ENCODE peak calls at places on chromosomes 11 and 22, in four cellular contexts. V is CD4-positive, alpha-beta T cell; R is uterus; T is OCI-LY7. L is an unnamed sample.

GRCh38 chr11:94767292-94767690 is 865 bp upstream of the AMOTL1 start:
- DNase-seq in T (no peak), V (no peak), R (no peak), L (no peak)

GRCh38 chr11:102632026-102632425 is 6.9 kb upstream of the MMP20 start:
- DNase-seq in R (no peak), V (no peak), T (no peak), L (no peak)

GRCh38 chr11:123405123-123405592 is 24.9 kb upstream of the GRAMD1B start:
- DNase-seq in V (no peak), R (no peak), T (no peak), L (no peak)

GRCh38 chr11:50080256-50080655 is 47.6 kb downstream of the OR4C45 start:
- DNase-seq in V (no peak), T (no peak), R (no peak), L (no peak)

GRCh38 chr11:70677232-70677916 is 279.0 kb downstream of the CTTN start:
- DNase-seq in V (no peak), R (no peak), T (no peak), L (no peak)

GRCh38 chr22:26674211-26675190 is 17.1 kb downstream of the MIAT start:
- DNase-seq in T (peak), R (no peak), V (no peak), L (no peak)

GRCh38 chr11:31870609-31871309 is 59.6 kb upstream of the PAX6 start:
- DNase-seq in V (no peak), R (no peak), T (no peak), L (no peak)

GRCh38 chr11:79493555-79494171 is 52.8 kb upstream of the TENM4 start:
- DNase-seq in T (peak), R (peak), V (no peak), L (peak)

GRCh38 chr11:19714387-19715363 is 2.0 kb downstream of the NAV2 start:
- DNase-seq in R (peak), T (no peak), V (no peak), L (peak)

GRCh38 chr11:41031571-41032060 is 427.8 kb downstream of the LRRC4C start:
- DNase-seq in T (no peak), V (no peak), R (no peak), L (no peak)

GRCh38 chr22:22884888-22885840 is 2.5 kb upstream of the IGLL5 start:
- DNase-seq in T (peak), R (no peak), V (no peak), L (no peak)

GRCh38 chr11:7270233-7270760 is 18.6 kb downstream of the SYT9 start:
- DNase-seq in T (no peak), R (no peak), V (no peak), L (no peak)

GRCh38 chr11:60343094-60343704 is 16.1 kb downstream of the MS4A6E start:
- DNase-seq in T (peak), V (no peak), R (no peak), L (no peak)

GRCh38 chr11:58863697-58864096 is 19.2 kb upstream of the GLYATL2 start:
- DNase-seq in T (no peak), V (no peak), R (no peak), L (no peak)

GRCh38 chr22:45553333-45554039 is 50.8 kb downstream of the FBLN1 start:
- DNase-seq in V (peak), T (peak), R (peak), L (peak)

DNA sequence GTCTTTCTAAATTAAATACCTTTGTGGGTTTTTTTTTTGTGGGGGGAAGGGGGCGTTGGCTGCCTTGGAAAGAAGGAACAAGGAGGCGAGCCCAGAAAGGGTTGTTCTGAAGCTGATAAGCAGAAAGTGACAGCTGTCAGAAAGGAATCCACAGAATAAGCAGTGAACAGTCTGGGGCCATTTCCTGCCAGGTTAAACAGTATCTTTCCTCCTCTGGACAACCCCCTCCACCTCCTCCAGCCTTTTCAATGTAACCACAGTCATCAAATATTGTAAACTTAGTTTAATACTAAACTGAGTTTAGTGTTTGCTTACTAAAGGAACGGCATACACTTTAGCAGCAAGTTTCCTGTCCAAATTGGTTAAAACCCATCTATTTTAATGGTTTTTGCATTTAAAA is 271.2 kb upstream of the SYN3 start:
- DNase-seq in V (no peak), T (no peak), R (no peak), L (no peak)
- H3K27ac ChIP-seq in V (no peak), T (no peak), R (no peak), L (no peak)

GRCh38 chr22:34429314-34429713 is 509.0 kb upstream of the LARGE1 start:
- DNase-seq in V (no peak), T (no peak), R (no peak), L (no peak)
- H3K27ac ChIP-seq in V (no peak), T (no peak), R (no peak), L (no peak)

GRCh38 chr11:128399186-128399585 is 188.2 kb downstream of the ETS1 start:
- DNase-seq in R (no peak), V (no peak), T (peak), L (no peak)
- H3K27ac ChIP-seq in R (no peak), V (no peak), T (peak), L (no peak)

DNA sequence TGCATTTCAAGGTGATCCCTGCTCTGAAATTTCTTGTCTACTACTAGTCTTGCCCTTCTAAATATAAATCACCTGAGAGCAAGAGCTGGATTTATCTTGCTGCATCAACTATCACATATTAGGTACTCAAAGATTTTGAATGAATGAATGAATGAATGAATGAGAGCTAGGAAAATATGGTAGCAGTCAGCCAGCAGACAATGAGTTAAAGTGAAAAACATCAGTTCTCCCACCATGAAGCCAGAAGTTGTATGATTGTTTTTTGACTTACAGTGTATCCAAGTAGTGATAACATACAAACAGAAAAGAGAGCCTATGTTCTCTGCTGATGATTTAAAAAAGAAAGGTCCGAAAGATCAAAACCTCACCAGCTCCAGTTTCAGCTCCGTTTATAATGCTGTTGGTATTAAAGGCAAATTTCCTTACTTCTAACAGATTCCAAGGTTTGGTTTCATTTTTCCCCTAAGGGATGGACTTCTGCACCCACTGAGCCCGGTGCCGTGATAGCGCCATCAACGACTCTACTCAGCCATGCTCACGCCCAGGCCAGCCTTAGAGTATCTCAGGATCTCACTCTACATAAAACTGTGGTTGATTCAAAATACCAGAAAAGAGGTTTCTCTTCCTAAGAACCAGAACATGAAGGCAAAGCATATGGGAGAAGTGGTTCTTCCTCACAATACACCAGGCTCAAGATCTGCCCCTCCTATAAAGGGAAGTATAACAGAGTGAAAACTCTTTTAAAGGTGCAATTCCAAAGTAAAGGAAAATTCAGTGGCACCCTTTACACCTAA is 92.0 kb downstream of the SGSM3 start:
- DNase-seq in T (peak), V (peak), R (no peak), L (no peak)
- H3K27ac ChIP-seq in T (peak), V (peak), R (no peak), L (no peak)

DNA sequence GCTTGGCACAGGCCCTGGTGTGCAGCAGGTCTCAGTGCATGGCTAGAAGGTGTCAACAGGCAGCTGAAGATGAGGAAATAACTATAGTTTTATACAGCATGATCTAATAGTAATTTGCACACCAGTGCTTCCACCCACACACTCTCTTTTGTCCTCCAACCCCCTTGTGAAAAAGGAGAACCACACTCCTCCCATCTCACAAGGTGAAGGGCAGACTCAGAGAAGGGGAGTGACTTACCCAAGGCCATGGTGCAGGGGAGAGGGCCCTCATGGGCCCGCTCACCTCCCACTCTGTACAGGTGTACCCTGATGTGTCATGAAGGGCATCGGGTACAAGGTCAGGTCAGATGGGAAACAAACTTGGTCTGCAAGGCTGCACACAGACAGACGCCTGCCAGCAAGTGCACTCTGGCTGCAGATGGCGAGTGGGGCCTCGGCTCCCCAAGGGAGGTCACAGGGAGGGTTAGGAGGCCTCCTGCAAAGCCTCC is 53.4 kb downstream of the DGCR2 start:
- DNase-seq in R (no peak), V (no peak), T (no peak), L (no peak)
- H3K27ac ChIP-seq in R (no peak), V (no peak), T (no peak), L (no peak)

GRCh38 chr11:119496997-119497396 is 74.0 kb upstream of the THY1 start:
- DNase-seq in V (no peak), R (no peak), T (no peak), L (no peak)

GRCh38 chr11:119496453-119496852 is 73.5 kb upstream of the THY1 start:
- DNase-seq in R (no peak), T (no peak), V (no peak), L (no peak)

GRCh38 chr11:119490253-119491006 is 67.5 kb upstream of the THY1 start:
- DNase-seq in T (no peak), V (no peak), R (no peak), L (no peak)

GRCh38 chr11:119491753-119492455 is 68.9 kb upstream of the THY1 start:
- DNase-seq in T (no peak), V (no peak), R (no peak), L (no peak)

DNA sequence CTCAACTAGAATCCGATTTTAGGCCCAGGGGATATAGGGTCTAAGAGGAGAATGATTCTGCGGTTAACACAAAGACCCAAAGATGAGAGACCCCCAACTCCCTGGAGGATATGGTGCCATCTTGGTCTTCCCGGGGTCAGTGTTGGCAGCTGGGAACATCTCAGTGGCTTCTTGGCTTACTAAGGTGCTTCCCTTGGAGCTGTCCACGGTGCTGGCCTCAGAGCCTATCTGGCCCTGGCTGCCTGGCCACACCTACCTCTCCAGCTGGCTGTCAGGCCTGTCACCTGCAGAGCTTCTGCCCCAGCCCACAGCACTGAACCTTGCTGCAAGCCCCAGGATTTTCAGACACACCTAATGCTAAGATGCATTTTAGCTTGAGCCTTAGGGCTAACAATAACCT is 70.7 kb upstream of the THY1 start:
- DNase-seq in R (no peak), T (peak), V (no peak), L (no peak)
- H3K27ac ChIP-seq in R (no peak), T (no peak), V (no peak), L (no peak)

GRCh38 chr11:11211888-11212287 is 141.2 kb downstream of the CSNK2A3 start:
- DNase-seq in R (no peak), T (no peak), V (no peak), L (no peak)
- H3K27ac ChIP-seq in R (no peak), T (no peak), V (no peak), L (no peak)

GRCh38 chr11:112826026-112826425 is 135.2 kb upstream of the NCAM1 start:
- DNase-seq in V (no peak), T (no peak), R (no peak), L (no peak)
- H3K27ac ChIP-seq in V (no peak), T (no peak), R (no peak), L (no peak)